ENCODE peak calls at places on chromosome 3, in nine cellular contexts. P, F, G, Q, A, D, C, X and Y are unnamed samples.

GRCh38 chr3:149180057-149180573 is 41.5 kb downstream of the CP start:
- DNase-seq in P (no peak), F (no peak), G (no peak), Q (no peak), A (no peak), D (no peak), C (no peak), X (peak), Y (no peak)

GRCh38 chr3:64684715-64685261 is 3.0 kb downstream of the ADAMTS9 start:
- DNase-seq in P (no peak), F (peak), G (no peak), Q (no peak), A (no peak), D (no peak), C (peak), X (peak), Y (no peak)

GRCh38 chr3:169604568-169604967 is 58.9 kb downstream of the MECOM start:
- DNase-seq in P (no peak), F (no peak), G (no peak), Q (no peak), A (no peak), D (no peak), C (no peak), X (no peak), Y (no peak)

GRCh38 chr3:169597083-169597609 is 66.4 kb downstream of the MECOM start:
- DNase-seq in P (no peak), F (no peak), G (no peak), Q (no peak), A (no peak), D (no peak), C (no peak), X (no peak), Y (no peak)

GRCh38 chr3:141845407-141846049 is 30.9 kb upstream of the ATP1B3 start:
- DNase-seq in P (no peak), F (peak), G (no peak), Q (no peak), A (no peak), D (peak), C (no peak), X (no peak), Y (peak)

GRCh38 chr3:134008630-134009156 is 21.0 kb downstream of the SLCO2A1 start:
- DNase-seq in P (no peak), F (no peak), G (no peak), Q (no peak), A (no peak), D (no peak), C (no peak), X (no peak), Y (no peak)

GRCh38 chr3:100893108-100893507 is 100.1 kb downstream of the ABI3BP start:
- DNase-seq in P (no peak), F (no peak), G (no peak), Q (no peak), A (no peak), D (no peak), C (no peak), X (peak), Y (no peak)

GRCh38 chr3:160564949-160565441 is 376 bp downstream of the KPNA4 start:
- DNase-seq in P (peak), F (peak), G (peak), Q (no peak), A (peak), D (no peak), C (peak), X (peak), Y (no peak)

GRCh38 chr3:67744699-67745098 is 90.3 kb upstream of the SUCLG2 start:
- DNase-seq in P (no peak), F (no peak), G (no peak), Q (no peak), A (no peak), D (no peak), C (no peak), X (no peak), Y (no peak)

GRCh38 chr3:181694805-181695660 is 16.7 kb upstream of the SOX2 start:
- DNase-seq in P (peak), F (peak), G (no peak), Q (no peak), A (no peak), D (no peak), C (no peak), X (peak), Y (no peak)

GRCh38 chr3:14410501-14411165 is 8.2 kb downstream of the SLC6A6 start:
- DNase-seq in P (no peak), F (no peak), G (no peak), Q (no peak), A (no peak), D (no peak), C (no peak), X (peak), Y (no peak)

GRCh38 chr3:57112206-57112605 is 51.7 kb downstream of the SPATA12 start:
- DNase-seq in P (peak), F (peak), G (no peak), Q (no peak), A (no peak), D (no peak), C (no peak), X (no peak), Y (no peak)

GRCh38 chr3:48406443-48407431 is 23.1 kb downstream of the PLXNB1 start:
- DNase-seq in P (peak), F (no peak), G (peak), Q (no peak), A (peak), D (no peak), C (peak), X (peak), Y (no peak)

GRCh38 chr3:29582310-29582709 is 301.4 kb downstream of the RBMS3 start:
- DNase-seq in P (no peak), F (no peak), G (no peak), Q (no peak), A (no peak), D (no peak), C (no peak), X (no peak), Y (no peak)

GRCh38 chr3:73188707-73189106 is 127.2 kb downstream of the EBLN2 start:
- DNase-seq in P (no peak), F (peak), G (no peak), Q (no peak), A (no peak), D (no peak), C (no peak), X (no peak), Y (no peak)

GRCh38 chr3:107704477-107704876 is 181.7 kb downstream of the BBX start:
- DNase-seq in P (no peak), F (no peak), G (no peak), Q (no peak), A (no peak), D (no peak), C (no peak), X (no peak), Y (no peak)

GRCh38 chr3:15327941-15328340 is 4.4 kb downstream of the SH3BP5 start:
- DNase-seq in P (no peak), F (no peak), G (no peak), Q (no peak), A (peak), D (no peak), C (no peak), X (peak), Y (no peak)

GRCh38 chr3:107816082-107816481 is 274.7 kb downstream of the CD47 start:
- DNase-seq in P (no peak), F (no peak), G (no peak), Q (no peak), A (no peak), D (no peak), C (no peak), X (peak), Y (no peak)

GRCh38 chr3:69786854-69787253 is 47.6 kb downstream of the MITF start:
- DNase-seq in P (no peak), F (no peak), G (no peak), Q (no peak), A (no peak), D (no peak), C (no peak), X (no peak), Y (no peak)

GRCh38 chr3:94225176-94225742 is 162.4 kb downstream of the NSUN3 start:
- DNase-seq in P (no peak), F (no peak), G (no peak), Q (no peak), A (no peak), D (no peak), C (no peak), X (no peak), Y (no peak)

GRCh38 chr3:159852821-159853505 is 135.7 kb upstream of the IL12A start:
- DNase-seq in P (no peak), F (peak), G (no peak), Q (no peak), A (no peak), D (no peak), C (no peak), X (peak), Y (no peak)